ENCODE peak calls at places on chromosomes 7 and 10, in five cellular contexts. G is heart left ventricle, W is GM23338, S is aorta, A is heart right ventricle. M is an unnamed sample.

GRCh38 chr10:97920865-97921264 is 71.2 kb downstream of the GOLGA7B start:
- DNase-seq in S (no peak), W (no peak), A (no peak), G (no peak), M (no peak)

GRCh38 chr7:11127112-11127785 is 153.6 kb downstream of the PHF14 start:
- DNase-seq in A (no peak), W (peak; percentile 13), S (no peak), G (no peak), M (no peak)

GRCh38 chr7:116663744-116664143 is 8.3 kb upstream of the MET start:
- DNase-seq in W (no peak), S (no peak), A (no peak), G (no peak), M (peak; percentile 30)

GRCh38 chr10:130464426-130464825 is 328.2 kb downstream of the GLRX3 start:
- DNase-seq in W (no peak), A (no peak), G (no peak), S (no peak), M (no peak)

GRCh38 chr7:95205821-95206220 is 118.5 kb downstream of the PON1 start:
- DNase-seq in A (no peak), S (no peak), W (no peak), G (no peak), M (no peak)

GRCh38 chr7:158087196-158087595 is 500.4 kb downstream of the PTPRN2 start:
- DNase-seq in W (no peak), G (no peak), A (no peak), S (peak; percentile 10), M (no peak)

GRCh38 chr7:43211276-43211675 is 98.8 kb downstream of the HECW1 start:
- DNase-seq in S (no peak), W (peak; percentile 67), A (no peak), G (no peak), M (no peak)

GRCh38 chr7:22935269-22935668 is 78.7 kb downstream of the HYCC1 start:
- DNase-seq in S (no peak), W (no peak), G (no peak), A (no peak), M (no peak)

GRCh38 chr10:33160151-33160550 is 174.3 kb downstream of the NRP1 start:
- DNase-seq in A (no peak), S (no peak), W (peak; percentile 36), G (no peak), M (no peak)

GRCh38 chr10:103262229-103262628 is 14.7 kb upstream of the INA start:
- DNase-seq in G (no peak), W (no peak), S (no peak), A (no peak), M (no peak)

GRCh38 chr10:22606164-22606614 is 108.2 kb downstream of the PIP4K2A start:
- DNase-seq in A (no peak), G (peak; percentile 40), S (peak; percentile 69), W (no peak), M (no peak)

GRCh38 chr7:80918406-80918805 is 445 bp downstream of the SEMA3C start:
- DNase-seq in A (no peak), G (no peak), S (no peak), W (peak; percentile 50), M (no peak)
- H3K4me1 ChIP-seq in A (peaks cover 5% of the 10 kb centered on the region), G (peaks cover 20% of the 10 kb centered on the region), S (no peaks in the 10 kb centered on the region), W (peaks cover 12% of the 10 kb centered on the region), M (no peaks in the 10 kb centered on the region)

GRCh38 chr7:289756-290553 is at the start of gene FOXL3:
- DNase-seq in G (no peak), A (no peak), S (no peak), W (peak; percentile 68), M (no peak)
- H3K27me3 ChIP-seq in G (peaks cover 26% of the 10 kb centered on the region), A (peaks cover 69% of the 10 kb centered on the region), S (no peaks in the 10 kb centered on the region), W (peaks cover 71% of the 10 kb centered on the region), M (no peaks in the 10 kb centered on the region)

GRCh38 chr7:1016577-1017531 is 27.5 kb upstream of the GPR146 start:
- DNase-seq in S (no peak), W (no peak), A (no peak), G (no peak), M (no peak)

GRCh38 chr7:1019255-1019785 is 25.0 kb upstream of the GPR146 start:
- DNase-seq in W (no peak), A (no peak), G (no peak), S (no peak), M (no peak)

GRCh38 chr7:1018334-1018695 is 26.0 kb upstream of the GPR146 start:
- DNase-seq in G (no peak), S (no peak), W (no peak), A (no peak), M (no peak)

GRCh38 chr7:1015631-1016121 is 28.7 kb upstream of the GPR146 start:
- DNase-seq in W (no peak), G (no peak), A (no peak), S (no peak), M (peak; percentile 55)

DNA sequence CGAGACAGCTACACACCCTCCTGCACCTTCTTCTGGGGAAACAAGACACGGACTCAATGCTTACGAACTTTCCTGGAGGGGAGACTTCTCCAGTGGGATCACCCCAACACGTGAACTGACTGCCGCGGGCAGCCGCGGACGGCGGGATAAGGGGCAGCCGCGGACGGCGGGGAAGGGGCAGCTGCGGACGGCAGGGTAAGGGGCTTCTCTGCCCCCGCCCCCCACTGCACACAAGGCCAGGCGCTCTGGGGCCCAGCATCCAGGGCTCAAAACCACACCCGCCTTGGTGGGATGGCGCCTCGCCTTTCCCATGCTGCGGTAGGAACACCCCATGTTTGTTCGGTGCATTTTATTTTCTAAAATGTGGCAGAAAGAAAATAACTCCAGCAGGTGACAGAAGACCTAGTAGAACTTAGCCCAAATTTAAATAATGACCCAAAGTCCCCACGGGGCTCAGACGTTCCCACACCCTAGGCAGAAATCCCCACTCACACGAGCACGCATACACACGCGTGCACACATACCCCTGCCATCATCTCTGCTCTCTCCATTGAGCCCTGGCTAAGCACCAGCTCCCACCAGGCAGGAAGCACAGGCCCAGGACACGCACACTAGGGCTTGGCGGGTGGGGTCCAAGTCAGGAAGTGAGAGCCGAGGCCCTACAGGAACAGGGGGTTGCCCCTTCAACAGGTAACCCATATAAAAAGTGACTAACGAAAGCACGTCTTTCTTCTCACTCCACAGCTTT is 26.6 kb upstream of the GPR146 start:
- DNase-seq in W (no peak), S (no peak), G (no peak), A (no peak), M (no peak)
- H3K4me3 ChIP-seq in W (no peak overlapping the region), S (no peak overlapping the region), G (no peak overlapping the region), A (no peak overlapping the region), M (no peak overlapping the region)

GRCh38 chr7:133297093-133297492 is 44.2 kb downstream of the EXOC4 start:
- DNase-seq in W (no peak), S (no peak), A (no peak), G (no peak), M (no peak)
- H3K4me1 ChIP-seq in W (peaks cover 13% of the 10 kb centered on the region), S (no peaks in the 10 kb centered on the region), A (peaks cover 51% of the 10 kb centered on the region), G (peaks cover 16% of the 10 kb centered on the region), M (peaks cover 3% of the 10 kb centered on the region)

GRCh38 chr7:29567174-29567573 is 3.5 kb downstream of the PRR15 start:
- DNase-seq in S (no peak), A (no peak), W (no peak), G (no peak), M (no peak)

GRCh38 chr7:29565982-29566746 is 2.5 kb downstream of the PRR15 start:
- DNase-seq in S (peak; percentile 57), A (peak; percentile 20), G (no peak), W (peak; percentile 70), M (peak; percentile 62)

GRCh38 chr7:29565186-29565540 is 1.5 kb downstream of the PRR15 start:
- DNase-seq in A (no peak), G (no peak), W (peak; percentile 16), S (no peak), M (no peak)

GRCh38 chr7:29564455-29565185 is 985 bp downstream of the PRR15 start:
- DNase-seq in A (peak; percentile 56), G (peak; percentile 56), W (peak; percentile 66), S (peak; percentile 75), M (peak; percentile 65)

GRCh38 chr7:29565634-29565981 is 2.0 kb downstream of the PRR15 start:
- DNase-seq in S (no peak), A (no peak), G (no peak), W (no peak), M (peak; percentile 18)
- H3K27me3 ChIP-seq in S (no peaks in the 10 kb centered on the region), A (peaks cover 91% of the 10 kb centered on the region), G (peaks cover 8% of the 10 kb centered on the region), W (peaks cover 28% of the 10 kb centered on the region), M (no peaks in the 10 kb centered on the region)

GRCh38 chr7:29194206-29194593 is 375 bp upstream of the CHN2 start:
- DNase-seq in W (peak; percentile 62), G (peak; percentile 29), A (peak; percentile 25), S (peak; percentile 50), M (peak; percentile 59)

GRCh38 chr7:29196971-29197370 is 2.4 kb downstream of the CHN2 start:
- DNase-seq in G (no peak), A (no peak), W (no peak), S (no peak), M (no peak)

GRCh38 chr7:29197916-29198315 is 3.3 kb downstream of the CHN2 start:
- DNase-seq in G (no peak), S (no peak), W (no peak), A (no peak), M (no peak)

GRCh38 chr7:29194594-29195417 is at the start of gene CHN2:
- DNase-seq in W (peak; percentile 85), G (peak; percentile 66), A (peak; percentile 58), S (peak; percentile 81), M (peak; percentile 77)

DNA sequence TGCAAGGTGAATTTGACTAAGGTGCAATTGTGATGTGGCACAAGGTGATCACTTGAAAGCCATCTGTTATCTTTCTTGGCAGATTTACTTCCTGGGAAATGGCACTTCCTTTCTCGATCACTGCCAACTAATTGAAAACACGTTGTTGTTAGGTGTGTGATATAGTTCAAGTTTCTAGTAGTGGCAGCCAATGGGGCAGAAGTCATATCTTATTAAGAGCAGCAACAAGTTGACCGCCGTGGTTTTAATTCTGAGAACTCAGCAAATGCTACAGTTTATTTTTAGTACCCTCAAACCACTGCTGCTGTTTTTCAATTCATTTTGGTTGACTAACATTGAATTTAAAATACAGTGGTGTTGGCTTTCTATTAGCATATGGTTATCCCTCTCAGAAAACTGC is 1.6 kb downstream of the CHN2 start:
- DNase-seq in G (no peak), W (no peak), S (no peak), A (no peak), M (no peak)
- H3K4me3 ChIP-seq in G (no peak overlapping the region), W (peak overlapping the region; percentile 76), S (no peak overlapping the region), A (no peak overlapping the region), M (no peak overlapping the region)

GRCh38 chr7:4249241-4249640 is 432.9 kb upstream of the FOXK1 start:
- DNase-seq in W (no peak), A (no peak), G (no peak), S (no peak), M (no peak)
- H3K4me1 ChIP-seq in W (no peaks in the 10 kb centered on the region), A (no peaks in the 10 kb centered on the region), G (no peaks in the 10 kb centered on the region), S (no peaks in the 10 kb centered on the region), M (no peaks in the 10 kb centered on the region)

DNA sequence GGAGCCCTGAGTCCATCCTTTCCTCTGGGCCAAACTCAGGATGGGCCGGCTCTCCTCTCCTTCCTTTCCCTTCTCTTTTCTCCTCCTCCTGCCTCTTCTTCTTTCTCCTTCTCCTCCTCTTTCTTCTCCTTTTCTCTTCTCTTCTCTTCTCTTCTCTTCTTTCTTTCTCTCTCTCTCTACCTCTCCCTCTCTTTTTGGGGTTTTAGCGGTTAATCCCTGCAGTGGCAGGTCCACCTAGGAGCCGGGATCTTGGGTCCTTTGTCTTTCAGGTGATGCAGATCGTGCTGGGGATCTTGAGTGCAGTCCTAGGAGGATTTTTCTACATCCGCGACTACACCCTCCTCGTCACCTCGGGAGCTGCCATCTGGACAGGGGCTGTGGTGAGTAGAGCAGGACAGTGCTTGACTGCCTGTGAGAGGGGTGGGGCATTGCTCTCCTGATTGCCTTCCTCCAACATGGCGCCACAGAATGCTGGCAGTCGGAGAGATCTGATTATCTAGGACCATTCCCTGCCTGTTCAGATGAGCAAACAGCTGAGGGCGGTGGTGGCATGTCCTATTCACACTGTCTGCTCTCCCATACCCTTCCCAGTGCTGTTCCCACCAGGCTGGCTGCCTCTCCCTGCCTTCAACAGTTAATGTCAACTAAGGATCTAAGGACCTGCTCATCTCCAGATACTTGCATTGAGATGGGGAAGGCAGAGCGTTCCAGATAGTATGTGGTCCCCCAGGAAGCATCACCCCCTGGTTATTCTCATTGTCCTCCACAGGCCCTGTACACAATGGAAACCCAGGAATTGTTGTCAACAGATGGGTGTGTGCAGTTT is 1.6 kb downstream of the TMEM176A start:
- DNase-seq in S (no peak), A (no peak), W (no peak), G (no peak), M (no peak)
- H3K27me3 ChIP-seq in S (no peaks in the 10 kb centered on the region), A (peaks cover 38% of the 10 kb centered on the region), W (peaks cover 71% of the 10 kb centered on the region), G (no peaks in the 10 kb centered on the region), M (no peaks in the 10 kb centered on the region)